ENCODE peak calls at places on chromosomes 4 and X, in seven cellular contexts. W, Z, I, C, E, B and X are unnamed samples.

GRCh38 chr4:61011051-61011450 is 189.1 kb upstream of the ADGRL3 start:
- DNase-seq in B (no peak), C (no peak), E (peak), I (no peak), Z (no peak), W (no peak), X (peak)

GRCh38 chr4:22607382-22607781 is 85.4 kb upstream of the GBA3 start:
- DNase-seq in C (peak), B (no peak), I (peak), Z (peak), W (peak), E (peak), X (peak)

GRCh38 chr4:153916273-153916755 is 127.4 kb upstream of the SFRP2 start:
- DNase-seq in B (no peak), Z (no peak), E (peak), C (no peak), I (no peak), W (no peak), X (no peak)

GRCh38 chr4:11843340-11843739 is 414.6 kb upstream of the HS3ST1 start:
- DNase-seq in I (no peak), C (no peak), W (no peak), E (no peak), Z (no peak), B (no peak), X (peak)

GRCh38 chr4:52946811-52947210 is 84.7 kb downstream of the RASL11B start:
- DNase-seq in Z (no peak), E (no peak), I (no peak), W (no peak), B (no peak), C (peak), X (no peak)

GRCh38 chr4:137393043-137393442 is 139.3 kb downstream of the PCDH18 start:
- DNase-seq in B (no peak), W (no peak), C (no peak), I (no peak), Z (no peak), E (no peak), X (no peak)

GRCh38 chr4:85495621-85496020 is 20.7 kb downstream of the ARHGAP24 start:
- DNase-seq in B (no peak), C (no peak), Z (no peak), E (peak), W (no peak), I (no peak), X (no peak)

GRCh38 chr4:177492022-177492421 is 49.8 kb upstream of the AGA start:
- DNase-seq in W (no peak), C (no peak), B (no peak), I (no peak), Z (no peak), E (no peak), X (no peak)

GRCh38 chrX:72108666-72109065 is 23.0 kb downstream of the RTL5 start:
- DNase-seq in Z (peak), W (no peak), I (no peak), C (no peak), B (no peak), E (no peak), X (no peak)

GRCh38 chr4:127586922-127587571 is 45.7 kb upstream of the INTU start:
- DNase-seq in W (peak), E (peak), Z (peak), C (no peak), I (peak), B (no peak), X (peak)

GRCh38 chr4:121077496-121077895 is 5.2 kb upstream of the NDNF start:
- DNase-seq in C (no peak), B (no peak), I (no peak), E (no peak), W (no peak), Z (peak), X (no peak)

GRCh38 chrX:151973851-151974335 is 583 bp downstream of the GABRE start:
- DNase-seq in C (peak), B (peak), Z (no peak), E (peak), W (no peak), I (no peak), X (no peak)

GRCh38 chr4:130603043-130603442 is 1507.1 kb downstream of the C4orf33 start:
- DNase-seq in Z (no peak), W (no peak), C (no peak), I (no peak), E (no peak), B (no peak), X (no peak)

GRCh38 chr4:40856836-40857362 is 107.1 kb downstream of the NSUN7 start:
- DNase-seq in C (peak), I (no peak), Z (peak), W (no peak), B (no peak), E (peak), X (peak)

GRCh38 chrX:47217121-47217851 is 1.2 kb upstream of the CDK16 start:
- DNase-seq in I (peak), C (no peak), Z (no peak), B (no peak), E (peak), W (no peak), X (peak)

GRCh38 chr4:15676039-15676438 is 5.6 kb upstream of the FAM200B start:
- DNase-seq in W (no peak), Z (no peak), C (no peak), E (no peak), B (no peak), I (no peak), X (no peak)

GRCh38 chrX:69083361-69083760 is 81.9 kb downstream of the PJA1 start:
- DNase-seq in I (no peak), B (no peak), C (no peak), Z (no peak), E (no peak), W (no peak), X (no peak)

GRCh38 chrX:69080912-69081465 is 84.3 kb downstream of the PJA1 start:
- DNase-seq in W (no peak), Z (no peak), I (no peak), C (no peak), E (no peak), B (no peak), X (no peak)

GRCh38 chrX:69083785-69084184 is 81.5 kb downstream of the PJA1 start:
- DNase-seq in C (no peak), E (no peak), I (no peak), Z (no peak), W (no peak), B (no peak), X (no peak)

GRCh38 chrX:69082055-69082752 is 83.0 kb downstream of the PJA1 start:
- DNase-seq in I (no peak), Z (no peak), C (no peak), B (no peak), E (no peak), W (no peak), X (no peak)

DNA sequence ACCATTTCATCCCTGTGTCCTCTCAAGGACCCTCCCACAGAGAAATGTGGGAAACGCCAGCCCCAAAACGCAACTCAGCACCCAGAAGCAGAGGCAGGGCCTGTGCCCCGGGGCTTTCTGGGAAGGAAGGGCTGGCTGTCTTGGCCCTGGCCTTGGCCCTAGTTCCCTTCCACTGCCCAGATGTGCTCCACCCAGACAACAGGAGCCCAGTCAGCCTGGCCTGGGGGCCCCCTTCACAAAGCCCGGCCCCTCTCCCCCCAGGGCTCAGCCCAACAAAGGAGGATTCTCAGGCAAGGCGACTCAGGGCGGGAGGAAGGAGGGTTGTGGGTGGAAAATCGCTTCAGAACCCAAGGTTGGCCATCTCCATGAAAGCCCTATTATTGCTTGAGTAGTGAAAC is 82.5 kb downstream of the PJA1 start:
- DNase-seq in Z (no peak), I (no peak), C (no peak), W (no peak), E (no peak), B (no peak), X (no peak)
- TF ChIP-seq CTCF in Z (no peak), I (no peak), C (no peak), W (no peak), E (no peak), B (no peak), X (no peak)

GRCh38 chr4:64883087-64883926 is 474.1 kb upstream of the TECRL start:
- DNase-seq in B (no peak), I (no peak), E (no peak), W (no peak), C (no peak), Z (no peak), X (no peak)

GRCh38 chr4:64880557-64880956 is 471.3 kb upstream of the TECRL start:
- DNase-seq in I (no peak), W (no peak), B (no peak), Z (no peak), C (no peak), E (no peak), X (no peak)

DNA sequence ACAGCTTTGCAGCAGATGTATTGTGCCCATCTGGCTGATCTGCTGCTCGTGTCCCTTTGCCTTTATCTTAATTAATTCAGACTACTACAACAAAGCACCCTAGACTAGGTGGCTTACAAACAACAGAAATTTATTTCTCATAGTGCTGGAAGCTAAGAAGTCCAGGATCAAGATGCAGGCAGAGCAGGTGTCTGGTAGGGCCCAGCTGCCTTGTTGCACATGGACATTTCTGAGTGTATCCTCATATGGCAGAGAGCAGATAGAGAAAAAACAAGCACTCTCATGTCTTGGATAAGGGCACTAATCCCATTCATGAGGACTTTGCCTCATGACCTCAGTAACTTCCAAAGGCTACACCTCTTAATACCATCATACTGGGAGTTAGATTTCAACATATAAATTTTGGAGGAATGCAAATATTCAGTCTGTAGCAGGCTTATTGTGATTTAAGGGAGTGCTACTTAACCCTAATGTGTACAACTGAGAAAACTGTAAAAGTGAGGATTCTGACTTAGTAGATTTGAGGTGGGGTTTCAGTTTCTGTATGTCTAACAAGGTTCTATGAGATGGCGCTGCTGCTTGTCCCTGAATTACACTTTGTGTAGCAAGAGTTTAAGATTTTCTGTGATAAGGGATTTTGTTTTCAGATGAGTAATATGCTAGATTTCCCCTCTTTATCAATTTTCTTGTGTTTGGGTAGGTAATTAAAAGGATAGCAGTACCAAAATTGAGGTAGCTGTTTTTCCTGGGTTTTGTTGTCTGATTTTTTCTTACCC is 473.2 kb upstream of the TECRL start:
- DNase-seq in I (no peak), B (no peak), C (no peak), Z (no peak), E (no peak), W (no peak), X (no peak)
- H3K4me3 ChIP-seq in I (no peak), B (no peak), C (no peak), Z (no peak), E (no peak), W (no peak), X (no peak)

GRCh38 chrX:133953785-133954355 is 31.5 kb downstream of the GPC3 start:
- DNase-seq in C (no peak), I (no peak), Z (no peak), E (no peak), W (no peak), B (no peak), X (no peak)

GRCh38 chrX:133956570-133957340 is 28.6 kb downstream of the GPC3 start:
- DNase-seq in I (no peak), B (no peak), C (no peak), E (no peak), Z (no peak), W (no peak), X (no peak)

GRCh38 chrX:133959972-133960371 is 25.4 kb downstream of the GPC3 start:
- DNase-seq in Z (no peak), W (no peak), B (no peak), I (no peak), E (no peak), C (no peak), X (no peak)

GRCh38 chrX:133961046-133961445 is 24.3 kb downstream of the GPC3 start:
- DNase-seq in B (no peak), Z (no peak), W (no peak), E (no peak), I (no peak), C (no peak), X (no peak)

DNA sequence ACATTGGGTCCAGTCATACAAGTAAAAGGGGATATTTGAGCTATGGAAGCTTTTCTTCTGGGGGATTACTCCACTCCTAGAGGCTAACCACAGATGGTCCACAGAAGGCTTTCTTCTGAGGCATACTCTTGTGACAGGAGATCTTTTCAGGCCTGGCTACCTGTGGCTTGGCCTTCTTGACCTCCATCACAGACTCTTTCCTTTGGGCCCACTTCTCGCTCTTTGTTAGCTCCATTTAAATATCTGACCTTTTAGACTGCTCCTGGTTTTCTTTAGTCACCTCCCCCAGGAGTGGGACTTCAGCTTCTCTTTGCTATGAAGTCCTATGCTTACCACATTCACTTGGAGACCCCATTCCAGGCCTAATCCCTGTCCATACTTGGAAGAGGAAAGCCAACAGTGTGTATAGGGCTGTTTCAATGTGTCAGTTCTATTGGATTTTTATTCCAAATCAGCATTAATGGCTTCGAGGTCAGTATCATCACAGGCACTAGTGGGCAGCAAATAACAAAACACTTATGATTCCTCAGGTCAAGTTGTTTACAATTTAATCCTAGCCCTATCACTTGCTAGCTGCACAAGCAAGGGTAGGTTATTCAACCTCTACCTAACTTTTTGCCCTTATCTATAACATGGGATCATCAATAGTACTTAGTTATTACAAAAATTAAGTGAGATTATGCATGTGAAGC is 26.3 kb downstream of the GPC3 start:
- DNase-seq in C (no peak), W (no peak), Z (no peak), B (no peak), I (no peak), E (no peak), X (peak)
- TF ChIP-seq CTCF in C (no peak), W (peak), Z (no peak), B (no peak), I (no peak), E (no peak), X (peak)

GRCh38 chrX:56782791-56783449 is 53.9 kb downstream of the NBDY start:
- DNase-seq in B (no peak), C (no peak), Z (no peak), W (no peak), E (no peak), I (no peak), X (no peak)
- H3K4me3 ChIP-seq in B (peak), C (peak), Z (no peak), W (no peak), E (no peak), I (no peak), X (no peak)